ENCODE peak calls at places on chromosomes 2 and 18, in six cellular contexts. T, P, F, D, X and R are unnamed samples.

GRCh38 chr2:99898649-99899048 is 243.7 kb downstream of the AFF3 start:
- DNase-seq in T (no peak), P (no peak), F (no peak), D (no peak), X (no peak), R (no peak)

GRCh38 chr18:48412339-48412929 is 3.3 kb upstream of the ZBTB7C start:
- DNase-seq in T (peak; percentile 43), P (no peak), F (no peak), D (peak; percentile 55), X (peak; percentile 75), R (no peak)

GRCh38 chr2:12678189-12678588 is 38.5 kb upstream of the TRIB2 start:
- DNase-seq in T (no peak), P (no peak), F (no peak), D (no peak), X (no peak), R (peak; percentile 12)

GRCh38 chr2:53028259-53028658 is 739.3 kb upstream of the CHAC2 start:
- DNase-seq in T (peak; percentile 5), P (no peak), F (no peak), D (no peak), X (no peak), R (peak; percentile 70)

GRCh38 chr2:27989149-27989548 is 98.6 kb downstream of the BABAM2 start:
- DNase-seq in T (no peak), P (no peak), F (no peak), D (no peak), X (peak; percentile 86), R (no peak)

GRCh38 chr2:67486041-67486796 is 89.1 kb downstream of the ETAA1 start:
- DNase-seq in T (no peak), P (no peak), F (no peak), D (no peak), X (peak; percentile 37), R (peak; percentile 32)

GRCh38 chr2:152483276-152483996 is 148.5 kb downstream of the FMNL2 start:
- DNase-seq in T (peak; percentile 90), P (no peak), F (no peak), D (no peak), X (peak; percentile 84), R (peak; percentile 53)

GRCh38 chr18:46313521-46313920 is 209.3 kb downstream of the HAUS1 start:
- DNase-seq in T (no peak), P (no peak), F (no peak), D (no peak), X (no peak), R (no peak)

GRCh38 chr2:86337235-86338099 is at the start of gene REEP1:
- DNase-seq in T (peak; percentile 3), P (no peak), F (peak; percentile 33), D (peak; percentile 43), X (peak; percentile 89), R (no peak)

GRCh38 chr2:98293931-98294687 is 52.1 kb upstream of the CNGA3 start:
- DNase-seq in T (no peak), P (no peak), F (no peak), D (no peak), X (peak; percentile 49), R (no peak)

GRCh38 chr2:74440378-74441110 is 1.2 kb downstream of the RTKN start:
- DNase-seq in T (peak; percentile 86), P (no peak), F (peak; percentile 88), D (peak; percentile 92), X (peak; percentile 65), R (peak; percentile 81)

GRCh38 chr18:47417807-47418206 is 166.3 kb upstream of the SKOR2 start:
- DNase-seq in T (no peak), P (no peak), F (no peak), D (no peak), X (no peak), R (no peak)

GRCh38 chr2:171595896-171596295 is 73.6 kb downstream of the CYBRD1 start:
- DNase-seq in T (peak; percentile 78), P (no peak), F (no peak), D (no peak), X (no peak), R (peak; percentile 95)

GRCh38 chr2:106187426-106187825 is 6.7 kb downstream of the UXS1 start:
- DNase-seq in T (no peak), P (no peak), F (no peak), D (no peak), X (no peak), R (no peak)

GRCh38 chr2:64604929-64605550 is 48.7 kb downstream of the SERTAD2 start:
- DNase-seq in T (no peak), P (no peak), F (no peak), D (no peak), X (no peak), R (peak; percentile 29)

GRCh38 chr2:38243186-38243890 is 133.7 kb downstream of the ATL2 start:
- DNase-seq in T (no peak), P (no peak), F (no peak), D (no peak), X (no peak), R (no peak)

GRCh38 chr18:63322908-63323634 is 3.5 kb upstream of the BCL2 start:
- DNase-seq in T (peak; percentile 73), P (no peak), F (no peak), D (peak; percentile 42), X (peak; percentile 85), R (peak; percentile 73)

GRCh38 chr2:54859416-54859815 is 136.0 kb downstream of the EML6 start:
- DNase-seq in T (no peak), P (no peak), F (no peak), D (no peak), X (no peak), R (no peak)

GRCh38 chr2:45808294-45808693 is 156.8 kb downstream of the PRKCE start:
- DNase-seq in T (no peak), P (no peak), F (no peak), D (no peak), X (no peak), R (no peak)

GRCh38 chr2:117272975-117273671 is 541.4 kb upstream of the DDX18 start:
- DNase-seq in T (no peak), P (no peak), F (peak; percentile 41), D (no peak), X (peak; percentile 19), R (no peak)

GRCh38 chr2:170017848-170018492 is 160.0 kb upstream of the MYO3B start:
- DNase-seq in T (peak; percentile 19), P (no peak), F (no peak), D (no peak), X (no peak), R (peak; percentile 19)

GRCh38 chr2:12774381-12774780 is 57.6 kb downstream of the TRIB2 start:
- DNase-seq in T (no peak), P (no peak), F (no peak), D (no peak), X (no peak), R (no peak)

GRCh38 chr2:54838585-54839035 is 115.1 kb downstream of the EML6 start:
- DNase-seq in T (peak; percentile 71), P (peak; percentile 27), F (peak; percentile 67), D (peak; percentile 66), X (peak; percentile 82), R (peak; percentile 68)

GRCh38 chr2:199315299-199316179 is 142.2 kb downstream of the SATB2 start:
- DNase-seq in T (peak; percentile 27), P (no peak), F (peak; percentile 56), D (peak; percentile 32), X (no peak), R (peak; percentile 80)

GRCh38 chr2:171404258-171404657 is 29.5 kb downstream of the METTL8 start:
- DNase-seq in T (peak; percentile 64), P (no peak), F (no peak), D (no peak), X (peak; percentile 70), R (peak; percentile 79)

GRCh38 chr2:132978840-132979239 is 308.8 kb upstream of the LYPD1 start:
- DNase-seq in T (no peak), P (no peak), F (no peak), D (no peak), X (no peak), R (no peak)

GRCh38 chr18:63731215-63731614 is 28.5 kb downstream of the SERPINB11 start:
- DNase-seq in T (no peak), P (no peak), F (no peak), D (no peak), X (no peak), R (no peak)

DNA sequence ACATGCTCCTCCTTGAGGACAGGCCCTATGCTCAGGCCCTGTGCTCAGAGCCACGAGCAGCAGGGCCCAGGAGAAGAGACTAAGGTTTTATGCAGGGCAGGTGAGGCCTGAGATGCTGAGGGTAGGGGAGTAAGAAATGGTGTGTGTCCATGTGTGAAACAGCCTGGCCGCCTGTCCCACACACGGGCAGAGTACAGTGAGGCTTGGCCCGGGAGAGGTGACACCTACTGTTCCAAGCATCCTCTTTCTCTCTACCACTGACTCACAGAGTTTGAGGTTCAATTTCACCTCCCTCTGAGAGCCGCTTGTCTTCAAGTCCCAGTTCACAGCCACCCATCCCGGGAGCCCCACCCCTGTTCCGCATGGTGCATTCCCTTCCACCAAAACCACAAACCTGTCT is 54.1 kb downstream of the ADNP2 start:
- DNase-seq in T (no peak), P (no peak), F (no peak), D (no peak), X (no peak), R (no peak)
- H4K91ac ChIP-seq in T (peak overlapping the region; percentile 29), P (no peak overlapping the region), F (peak overlapping the region; percentile 48), D (no peak overlapping the region), X (no peak overlapping the region), R (no peak overlapping the region)

GRCh38 chr2:219279151-219279915 is at the start of gene DNAJB2:
- DNase-seq in T (peak; percentile 100), P (peak; percentile 89), F (peak; percentile 92), D (peak; percentile 97), X (peak; percentile 99), R (peak; percentile 99)
- H3K4ac ChIP-seq in T (peak within 1 kb of the TSS; percentile 49), P (no peak within 1 kb of the TSS), F (no peak within 1 kb of the TSS), D (no peak within 1 kb of the TSS), X (peak within 1 kb of the TSS; percentile 11), R (peak within 1 kb of the TSS; percentile 85)

DNA sequence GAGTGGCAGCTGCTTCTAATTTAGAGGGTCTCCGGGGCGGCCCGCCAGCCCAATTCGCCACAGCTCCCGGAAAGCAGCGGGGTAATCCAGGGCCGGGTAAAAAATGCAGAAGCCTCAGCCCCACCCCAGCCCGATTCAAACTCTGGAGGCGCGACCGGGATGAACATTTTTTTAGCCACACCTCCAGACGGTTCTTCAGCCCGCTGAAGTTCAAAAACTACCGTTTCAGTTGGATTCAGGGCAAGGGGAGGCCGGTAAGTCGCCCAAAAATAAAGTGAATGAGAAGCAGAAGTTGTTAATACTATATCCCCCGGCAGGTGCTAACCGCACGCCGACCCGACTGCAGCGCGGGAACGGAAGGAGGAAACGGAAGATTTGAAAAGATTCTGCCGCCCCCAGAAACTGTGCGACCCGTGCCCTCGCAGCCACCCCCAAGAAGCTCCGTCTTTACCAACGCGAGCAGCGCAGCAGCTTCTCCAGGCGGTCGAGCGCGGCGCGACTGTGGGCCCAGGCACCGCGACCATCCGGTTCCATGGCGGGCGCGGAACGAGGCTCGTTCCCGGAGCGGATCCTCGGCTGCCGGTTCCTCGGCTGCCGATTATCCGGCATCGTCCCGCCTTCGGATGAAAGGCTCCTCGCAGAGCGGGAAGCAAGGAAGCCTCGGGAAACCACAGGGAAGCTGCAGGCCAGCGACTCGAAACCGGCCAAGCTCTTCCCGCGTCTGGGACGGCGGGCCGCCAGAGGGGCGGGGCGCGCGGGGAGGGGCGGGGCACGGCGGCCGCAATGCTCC is at the start of gene BARD1:
- DNase-seq in T (peak; percentile 74), P (no peak), F (peak; percentile 37), D (peak; percentile 49), X (peak; percentile 58), R (peak; percentile 43)
- H4K91ac ChIP-seq in T (peak within 1 kb of the TSS; percentile 2), P (peak within 1 kb of the TSS; percentile 70), F (no peak within 1 kb of the TSS), D (no peak within 1 kb of the TSS), X (peak within 1 kb of the TSS; percentile 75), R (peak within 1 kb of the TSS; percentile 58)

DNA sequence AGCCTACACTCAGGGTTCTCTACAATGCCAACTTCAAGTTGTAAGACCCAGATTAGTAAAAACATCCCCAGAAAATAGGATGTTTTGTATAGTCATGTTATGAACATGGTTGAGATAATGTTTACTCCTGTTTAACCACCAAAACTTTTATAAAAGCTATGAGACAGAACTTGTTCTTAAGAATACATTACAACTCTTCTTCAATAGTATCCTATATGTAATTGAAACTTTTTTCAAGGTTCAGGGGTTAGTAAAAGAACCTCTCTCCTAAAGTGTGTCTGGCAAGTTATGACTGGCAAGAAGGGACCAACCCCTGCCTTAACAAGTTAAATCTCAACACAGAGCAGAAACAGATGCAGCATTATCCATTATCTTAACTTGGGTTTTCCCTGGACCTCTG is 118.8 kb upstream of the STK17B start:
- DNase-seq in T (no peak), P (no peak), F (no peak), D (no peak), X (no peak), R (no peak)
- H3K4ac ChIP-seq in T (no peak overlapping the region), P (no peak overlapping the region), F (no peak overlapping the region), D (no peak overlapping the region), X (no peak overlapping the region), R (no peak overlapping the region)